ENCODE peak calls at places on chromosomes 4 and X, in four cellular contexts. One of them, this sample, is unnamed.

GRCh38 chr4:93912146-93912545 is 83.6 kb downstream of the ATOH1 start:
- DNase-seq in K562: no peak
- DNase-seq in GM12878: no peak
- DNase-seq in HL-60: no peak
- DNase-seq in this sample: no peak

GRCh38 chr4:4384837-4385236 is 2.1 kb upstream of the NSG1 start:
- DNase-seq in HL-60: peak
- DNase-seq in K562: peak
- DNase-seq in GM12878: no peak
- DNase-seq in this sample: no peak

GRCh38 chr4:27350161-27350560 is 489.5 kb downstream of the STIM2 start:
- DNase-seq in HL-60: no peak
- DNase-seq in K562: peak
- DNase-seq in GM12878: no peak
- DNase-seq in this sample: no peak

GRCh38 chrX:68821616-68822015 is 7.2 kb upstream of the EFNB1 start:
- DNase-seq in HL-60: no peak
- DNase-seq in K562: no peak
- DNase-seq in GM12878: no peak
- DNase-seq in this sample: no peak

GRCh38 chr4:55609393-55609821 is 17.4 kb upstream of the PDCL2 start:
- DNase-seq in HL-60: no peak
- DNase-seq in K562: no peak
- DNase-seq in GM12878: no peak
- DNase-seq in this sample: no peak

GRCh38 chr4:80069108-80069836 is 3.8 kb downstream of the ANTXR2 start:
- DNase-seq in K562: no peak
- DNase-seq in HL-60: no peak
- DNase-seq in GM12878: no peak
- DNase-seq in this sample: no peak

GRCh38 chr4:178941975-178942374 is 1499.7 kb upstream of the AGA start:
- DNase-seq in GM12878: no peak
- DNase-seq in HL-60: no peak
- DNase-seq in K562: no peak
- DNase-seq in this sample: no peak

GRCh38 chrX:23749576-23749975 is 6.5 kb upstream of the ACOT9 start:
- DNase-seq in K562: no peak
- DNase-seq in HL-60: no peak
- DNase-seq in GM12878: no peak
- DNase-seq in this sample: no peak

GRCh38 chr4:55367084-55367722 is 21.2 kb downstream of the SRD5A3 start:
- DNase-seq in HL-60: no peak
- DNase-seq in GM12878: no peak
- DNase-seq in K562: no peak
- DNase-seq in this sample: no peak

GRCh38 chr4:54255881-54256280 is 26.8 kb downstream of the PDGFRA start:
- DNase-seq in K562: no peak
- DNase-seq in HL-60: no peak
- DNase-seq in GM12878: no peak
- DNase-seq in this sample: no peak

GRCh38 chr4:74104145-74104544 is 5.2 kb upstream of the CXCL2 start:
- DNase-seq in GM12878: no peak
- DNase-seq in K562: no peak
- DNase-seq in HL-60: no peak
- DNase-seq in this sample: no peak

GRCh38 chrX:35016051-35016450 is 73.5 kb downstream of the FAM47B start:
- DNase-seq in K562: no peak
- DNase-seq in GM12878: no peak
- DNase-seq in HL-60: no peak
- DNase-seq in this sample: no peak

GRCh38 chr4:168645933-168646768 is 149.3 kb downstream of the PALLD start:
- DNase-seq in HL-60: no peak
- DNase-seq in GM12878: no peak
- DNase-seq in K562: no peak
- DNase-seq in this sample: no peak

GRCh38 chrX:51336584-51336983 is 4.0 kb downstream of the NUDT10 start:
- DNase-seq in GM12878: no peak
- DNase-seq in HL-60: peak
- DNase-seq in K562: peak
- DNase-seq in this sample: no peak

GRCh38 chrX:48278958-48279357 is 23.8 kb downstream of the SSX1 start:
- DNase-seq in K562: peak
- DNase-seq in GM12878: no peak
- DNase-seq in HL-60: no peak
- DNase-seq in this sample: no peak

GRCh38 chr4:146381263-146381872 is 140.4 kb downstream of the SLC10A7 start:
- DNase-seq in K562: no peak
- DNase-seq in GM12878: no peak
- DNase-seq in HL-60: peak
- DNase-seq in this sample: no peak

GRCh38 chrX:108456971-108457477 is 17.4 kb downstream of the COL4A5 start:
- DNase-seq in K562: no peak
- DNase-seq in GM12878: no peak
- DNase-seq in HL-60: no peak
- DNase-seq in this sample: no peak

GRCh38 chr4:53592686-53593641 is 1.7 kb upstream of the LNX1 start:
- DNase-seq in K562: peak
- DNase-seq in HL-60: no peak
- DNase-seq in GM12878: no peak
- DNase-seq in this sample: no peak

GRCh38 chrX:21056636-21057035 is 317.6 kb upstream of the CNKSR2 start:
- DNase-seq in HL-60: no peak
- DNase-seq in K562: no peak
- DNase-seq in GM12878: no peak
- DNase-seq in this sample: no peak

GRCh38 chrX:103941201-103941975 is 21.0 kb upstream of the TMSB15B start:
- DNase-seq in HL-60: peak
- DNase-seq in K562: peak
- DNase-seq in GM12878: no peak
- DNase-seq in this sample: no peak

GRCh38 chrX:17497193-17497592 is 122.2 kb downstream of the NHS start:
- DNase-seq in HL-60: no peak
- DNase-seq in GM12878: no peak
- DNase-seq in K562: no peak
- DNase-seq in this sample: no peak

GRCh38 chrX:111244238-111244750 is 26.0 kb downstream of the CAPN6 start:
- DNase-seq in GM12878: no peak
- DNase-seq in HL-60: no peak
- DNase-seq in K562: peak
- DNase-seq in this sample: no peak

GRCh38 chr4:17232575-17233253 is 279.2 kb downstream of the QDPR start:
- DNase-seq in HL-60: no peak
- DNase-seq in GM12878: no peak
- DNase-seq in K562: no peak
- DNase-seq in this sample: no peak

GRCh38 chr4:10088135-10089010 is 28.2 kb downstream of the WDR1 start:
- DNase-seq in HL-60: no peak
- DNase-seq in K562: no peak
- DNase-seq in GM12878: no peak
- DNase-seq in this sample: no peak

GRCh38 chrX:139720136-139720535 is 12.2 kb upstream of the MCF2 start:
- DNase-seq in HL-60: no peak
- DNase-seq in GM12878: no peak
- DNase-seq in K562: no peak
- DNase-seq in this sample: no peak

GRCh38 chr4:158410272-158410671 is 111.4 kb upstream of the RXFP1 start:
- DNase-seq in K562: peak
- DNase-seq in GM12878: no peak
- DNase-seq in HL-60: no peak
- DNase-seq in this sample: no peak

GRCh38 chrX:119118780-119119395 is 8.7 kb downstream of the KIAA1210 start:
- DNase-seq in K562: peak
- DNase-seq in GM12878: no peak
- DNase-seq in HL-60: peak
- DNase-seq in this sample: peak

GRCh38 chrX:123282241-123282640 is 98.2 kb downstream of the GRIA3 start:
- DNase-seq in GM12878: no peak
- DNase-seq in HL-60: no peak
- DNase-seq in K562: no peak
- DNase-seq in this sample: no peak

DNA sequence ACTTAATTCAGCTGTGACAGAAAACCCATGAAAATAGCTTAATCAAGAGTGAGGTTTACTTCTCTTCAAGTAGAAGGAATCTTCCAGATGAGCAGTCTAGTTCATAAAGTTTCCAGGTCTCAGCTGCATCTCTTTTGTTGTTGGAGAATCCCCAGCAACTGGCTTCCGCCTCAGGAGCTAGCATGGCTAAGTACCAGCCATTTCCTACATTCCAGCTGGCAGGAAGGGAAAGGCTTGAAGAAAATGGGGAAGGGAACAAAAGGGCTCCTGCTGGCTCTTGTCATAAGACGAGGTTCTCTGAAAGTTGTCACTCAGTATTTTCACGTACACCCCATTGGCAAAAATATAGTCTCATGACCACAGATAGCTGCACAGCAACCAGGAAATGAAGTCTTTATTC is 27.3 kb upstream of the TRIM2 start:
- DNase-seq in GM12878: no peak
- DNase-seq in K562: no peak
- DNase-seq in HL-60: no peak
- DNase-seq in this sample: no peak
- TF ChIP-seq SPI1 in GM12878: no peak
- TF ChIP-seq SPI1 in K562: no peak
- TF ChIP-seq SPI1 in HL-60: no peak
- TF ChIP-seq SPI1 in this sample: no peak

DNA sequence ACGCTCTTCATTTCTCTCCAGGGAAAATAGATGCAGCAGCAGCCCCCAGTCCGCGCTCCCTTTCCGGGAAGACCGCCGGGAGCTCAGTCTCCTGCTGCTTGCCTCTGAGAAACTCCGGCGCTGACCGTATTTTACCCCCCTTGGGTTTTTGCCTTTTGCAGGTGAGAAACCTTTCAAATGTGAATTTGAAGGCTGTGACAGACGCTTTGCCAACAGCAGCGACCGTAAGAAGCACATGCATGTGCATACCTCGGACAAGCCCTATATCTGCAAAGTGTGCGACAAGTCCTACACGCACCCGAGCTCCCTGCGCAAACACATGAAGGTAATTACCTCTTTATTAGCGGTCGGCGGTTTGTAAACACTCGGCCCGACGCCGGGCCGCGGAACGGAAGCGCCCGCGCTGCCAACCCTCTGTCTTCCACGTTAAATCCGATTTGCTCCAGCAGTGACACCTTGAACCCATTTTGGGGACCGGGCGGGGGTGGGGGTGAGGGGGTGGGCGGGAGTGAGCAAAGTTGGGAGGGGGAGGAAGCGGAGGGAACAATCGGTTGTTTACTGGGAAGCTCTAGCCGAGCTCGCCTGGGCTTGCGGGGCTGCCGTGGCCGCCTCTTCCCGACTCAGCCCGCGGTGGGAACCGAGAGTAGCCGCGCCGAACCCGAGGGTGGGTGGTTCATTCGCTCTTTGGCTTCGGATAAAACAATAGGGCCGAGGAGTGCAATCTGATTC is 3.0 kb downstream of the ZIC3 start:
- DNase-seq in GM12878: no peak
- DNase-seq in K562: no peak
- DNase-seq in HL-60: no peak
- DNase-seq in this sample: no peak
- TF ChIP-seq SPI1 in GM12878: no peak
- TF ChIP-seq SPI1 in K562: no peak
- TF ChIP-seq SPI1 in HL-60: no peak
- TF ChIP-seq SPI1 in this sample: no peak

GRCh38 chr4:3041192-3042142 is 32.9 kb downstream of the HTT-AS start:
- DNase-seq in GM12878: no peak
- DNase-seq in K562: no peak
- DNase-seq in HL-60: peak
- DNase-seq in this sample: no peak

GRCh38 chr4:3042226-3042625 is 32.1 kb downstream of the HTT-AS start:
- DNase-seq in K562: no peak
- DNase-seq in HL-60: no peak
- DNase-seq in GM12878: no peak
- DNase-seq in this sample: no peak

GRCh38 chr4:3037957-3038451 is 36.3 kb downstream of the HTT-AS start:
- DNase-seq in HL-60: peak
- DNase-seq in K562: peak
- DNase-seq in GM12878: no peak
- DNase-seq in this sample: no peak

GRCh38 chr4:3040447-3041191 is 33.7 kb downstream of the HTT-AS start:
- DNase-seq in K562: no peak
- DNase-seq in GM12878: no peak
- DNase-seq in HL-60: no peak
- DNase-seq in this sample: no peak

DNA sequence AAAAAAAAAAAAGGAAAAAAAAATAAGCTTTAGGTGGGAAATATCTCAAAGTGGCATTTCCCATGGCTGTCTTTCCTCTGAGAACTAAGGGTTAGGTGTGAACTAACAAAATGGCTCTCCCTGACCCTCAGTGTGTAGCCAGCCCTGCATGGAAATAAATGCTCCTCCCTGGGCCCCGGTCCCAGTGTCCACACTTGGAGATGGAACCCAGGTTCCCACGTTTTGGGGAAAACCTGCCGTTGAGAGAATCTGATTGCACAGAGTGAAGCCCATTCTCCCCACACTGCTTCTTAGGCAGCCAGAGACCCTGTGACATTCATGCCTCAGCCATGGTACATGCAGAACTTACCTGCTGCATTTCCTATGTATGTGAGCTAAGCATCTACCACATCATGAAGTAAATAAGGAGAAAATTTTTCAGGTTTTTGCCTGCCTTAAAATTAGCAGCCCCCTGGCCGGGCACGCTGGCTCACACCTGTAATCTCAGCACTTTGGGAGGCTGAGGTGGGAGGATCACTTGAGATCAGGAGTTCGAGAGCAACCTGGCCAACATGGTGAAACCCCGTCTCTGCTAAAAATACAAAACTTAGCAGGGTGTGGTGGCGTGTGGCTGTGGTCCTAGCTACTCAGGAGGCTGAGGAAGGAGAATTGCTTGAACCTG is 34.5 kb downstream of the HTT-AS start:
- DNase-seq in K562: no peak
- DNase-seq in HL-60: no peak
- DNase-seq in GM12878: no peak
- DNase-seq in this sample: no peak
- TF ChIP-seq SPI1 in K562: no peak
- TF ChIP-seq SPI1 in HL-60: no peak
- TF ChIP-seq SPI1 in GM12878: no peak
- TF ChIP-seq SPI1 in this sample: no peak

DNA sequence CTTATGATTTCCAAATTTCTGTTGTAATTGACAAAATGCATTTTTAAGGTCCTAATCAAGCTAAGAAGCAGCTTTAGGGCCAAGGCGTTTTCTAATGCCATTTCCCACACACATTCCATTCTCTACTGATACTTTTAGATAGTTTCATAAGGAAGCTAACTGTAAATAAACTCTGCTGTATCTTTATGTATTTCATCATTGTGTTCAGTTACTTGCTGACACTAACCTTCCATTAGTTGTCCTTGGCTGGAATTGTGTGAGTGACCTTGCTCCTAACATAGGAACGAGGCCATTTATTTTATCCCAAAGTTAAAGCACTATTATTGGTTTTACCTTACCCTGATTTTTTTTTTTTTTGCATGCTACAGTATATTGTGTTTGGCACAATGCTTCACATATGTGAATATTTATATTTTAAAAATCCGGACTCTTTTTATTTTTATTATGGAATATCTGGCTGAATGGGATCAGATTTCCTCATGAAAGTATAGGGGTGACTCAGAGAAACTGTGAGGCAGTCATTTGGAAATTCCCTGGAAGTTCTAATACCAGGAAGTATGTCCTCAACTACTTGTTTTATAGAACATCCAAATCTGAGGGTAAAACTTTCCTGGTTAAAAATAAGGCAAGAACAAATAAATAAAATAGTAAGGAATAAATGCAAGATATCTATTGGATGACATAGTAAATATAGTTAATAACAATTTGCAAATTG is 62.7 kb upstream of the SORBS2 start:
- DNase-seq in HL-60: no peak
- DNase-seq in K562: no peak
- DNase-seq in GM12878: no peak
- DNase-seq in this sample: no peak
- TF ChIP-seq SPI1 in HL-60: no peak
- TF ChIP-seq SPI1 in K562: no peak
- TF ChIP-seq SPI1 in GM12878: no peak
- TF ChIP-seq SPI1 in this sample: no peak